ENCODE peak calls at places on chromosome 2, in ten cellular contexts. J is lower leg skin; L is CD8-positive, alpha-beta T cell; I is left ventricle myocardium inferior; P is endothelial cell of umbilical vein; W is astrocyte of the spinal cord; Z is ovary; U is PC-3; E is brain microvascular endothelial cell; K is upper lobe of right lung. C is an unnamed sample.

GRCh38 chr2:142495141-142495540 is 364.3 kb upstream of the LRP1B start:
- DNase-seq in J (no peak), L (no peak), I (no peak), P (no peak), W (no peak), Z (no peak), U (no peak), E (no peak), K (no peak), C (no peak)

GRCh38 chr2:18378020-18378653 is 182.3 kb downstream of the RDH14 start:
- DNase-seq in J (no peak), L (no peak), I (no peak), P (peak; percentile 54), W (peak; percentile 49), Z (no peak), U (peak; percentile 68), E (peak; percentile 53), K (no peak), C (peak; percentile 68)

GRCh38 chr2:120866483-120867140 is 130.9 kb downstream of the GLI2 start:
- DNase-seq in J (no peak), L (no peak), I (no peak), P (no peak), W (no peak), Z (no peak), U (no peak), E (no peak), K (peak; percentile 40), C (no peak)

GRCh38 chr2:232008907-232009638 is 47.6 kb downstream of the DIS3L2 start:
- DNase-seq in J (no peak), L (no peak), I (no peak), P (peak; percentile 13), W (peak; percentile 15), Z (no peak), U (no peak), E (peak; percentile 39), K (no peak), C (peak; percentile 38)

GRCh38 chr2:109376115-109376514 is 237.7 kb downstream of the SEPTIN10 start:
- DNase-seq in J (no peak), L (no peak), I (no peak), P (no peak), W (peak; percentile 48), Z (no peak), U (peak; percentile 47), E (no peak), K (peak; percentile 28), C (no peak)

GRCh38 chr2:48250943-48251342 is 279.0 kb upstream of the STON1 start:
- DNase-seq in J (no peak), L (no peak), I (no peak), P (no peak), W (no peak), Z (no peak), U (no peak), E (no peak), K (no peak), C (peak; percentile 22)

GRCh38 chr2:227125506-227125905 is 38.5 kb downstream of the COL4A4 start:
- DNase-seq in J (no peak), L (no peak), I (no peak), P (no peak), W (no peak), Z (no peak), U (peak; percentile 30), E (no peak), K (no peak), C (no peak)

GRCh38 chr2:236259371-236259770 is 4.8 kb downstream of the ASB18 start:
- DNase-seq in J (no peak), L (no peak), I (no peak), P (no peak), W (no peak), Z (no peak), U (no peak), E (no peak), K (no peak), C (no peak)

GRCh38 chr2:175402591-175402990 is 221.1 kb upstream of the ATP5MC3 start:
- DNase-seq in J (no peak), L (no peak), I (no peak), P (no peak), W (no peak), Z (no peak), U (no peak), E (no peak), K (no peak), C (no peak)

GRCh38 chr2:172735646-172736418 is at the start of gene RAPGEF4:
- DNase-seq in J (no peak), L (no peak), I (no peak), P (no peak), W (no peak), Z (no peak), U (no peak), E (no peak), K (no peak), C (peak; percentile 42)

GRCh38 chr2:241671457-241672240 is 15.0 kb downstream of the DTYMK start:
- DNase-seq in J (no peak), L (no peak), I (no peak), P (no peak), W (no peak), Z (no peak), U (no peak), E (no peak), K (no peak), C (no peak)

GRCh38 chr2:239610457-239611221 is 209.8 kb upstream of the HDAC4 start:
- DNase-seq in J (no peak), L (no peak), I (no peak), P (no peak), W (no peak), Z (no peak), U (no peak), E (no peak), K (no peak), C (no peak)

GRCh38 chr2:200040831-200041230 is 85.4 kb downstream of the MAIP1 start:
- DNase-seq in J (no peak), L (no peak), I (no peak), P (no peak), W (peak; percentile 10), Z (no peak), U (no peak), E (no peak), K (no peak), C (no peak)

GRCh38 chr2:147500229-147500628 is 344.6 kb upstream of the ACVR2A start:
- DNase-seq in J (no peak), L (no peak), I (no peak), P (no peak), W (no peak), Z (no peak), U (no peak), E (no peak), K (no peak), C (no peak)

DNA sequence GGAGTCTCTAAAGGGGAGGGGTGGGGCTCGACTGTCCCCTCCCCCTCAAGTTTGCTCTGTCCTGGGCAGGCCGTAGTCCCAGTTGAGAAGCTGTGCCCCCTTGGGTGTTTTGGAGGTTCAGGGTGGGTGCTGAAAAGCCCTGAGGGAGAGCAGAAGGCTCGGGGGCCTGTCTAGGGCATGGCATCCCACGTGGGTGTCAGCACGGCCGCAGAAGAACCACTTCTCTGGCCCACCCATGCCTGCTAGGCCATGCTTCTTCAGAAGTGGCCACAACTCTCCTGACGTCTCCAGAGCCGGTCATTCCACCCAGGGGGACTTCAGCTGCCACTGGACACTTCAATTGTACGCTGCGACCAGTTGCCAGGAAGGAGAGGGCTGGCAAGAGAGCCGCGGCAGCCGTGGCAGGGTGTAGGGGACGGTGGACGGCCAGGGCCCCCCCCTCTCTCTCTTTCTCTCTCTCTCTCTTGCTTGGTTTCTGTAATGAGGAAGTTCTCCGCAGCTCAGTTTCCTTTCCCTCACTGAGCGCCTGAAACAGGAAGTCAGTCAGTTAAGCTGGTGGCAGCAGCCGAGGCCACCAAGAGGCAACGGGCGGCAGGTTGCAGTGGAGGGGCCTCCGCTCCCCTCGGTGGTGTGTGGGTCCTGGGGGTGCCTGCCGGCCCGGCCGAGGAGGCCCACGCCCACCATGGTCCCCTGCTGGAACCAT is at the start of gene INPP5D:
- DNase-seq in J (no peak), L (peak; percentile 40), I (peak; percentile 36), P (peak; percentile 77), W (no peak), Z (no peak), U (no peak), E (no peak), K (peak; percentile 77), C (no peak)
- H3K4me3 ChIP-seq in J (peak within 1 kb of the TSS; percentile 10), L (peak within 1 kb of the TSS; percentile 83), I (peak within 1 kb of the TSS; percentile 69), P (peak within 1 kb of the TSS; percentile 21), W (no peak within 1 kb of the TSS), Z (peak within 1 kb of the TSS; percentile 16), U (no peak within 1 kb of the TSS), E (no peak within 1 kb of the TSS), K (peak within 1 kb of the TSS; percentile 61), C (no peak within 1 kb of the TSS)

GRCh38 chr2:168171069-168171762 is 76.2 kb downstream of the STK39 start:
- DNase-seq in J (no peak), L (no peak), I (no peak), P (no peak), W (no peak), Z (no peak), U (no peak), E (no peak), K (no peak), C (no peak)

GRCh38 chr2:168176402-168176801 is 71.0 kb downstream of the STK39 start:
- DNase-seq in J (no peak), L (no peak), I (no peak), P (no peak), W (no peak), Z (no peak), U (no peak), E (no peak), K (no peak), C (no peak)

GRCh38 chr2:168175469-168175868 is 71.9 kb downstream of the STK39 start:
- DNase-seq in J (no peak), L (no peak), I (no peak), P (no peak), W (no peak), Z (no peak), U (no peak), E (no peak), K (no peak), C (no peak)

GRCh38 chr2:168172071-168172470 is 75.3 kb downstream of the STK39 start:
- DNase-seq in J (no peak), L (no peak), I (no peak), P (no peak), W (no peak), Z (no peak), U (no peak), E (no peak), K (no peak), C (no peak)

GRCh38 chr2:168174761-168175160 is 72.6 kb downstream of the STK39 start:
- DNase-seq in J (no peak), L (no peak), I (no peak), P (no peak), W (no peak), Z (no peak), U (no peak), E (no peak), K (no peak), C (no peak)
- TF ChIP-seq CTCF in J (no peak), L (no peak), I (no peak), P (no peak), W (no peak), Z (no peak), U (no peak), E (no peak), K (no peak), C (no peak)

GRCh38 chr2:27249891-27250651 is 12.8 kb downstream of the SLC30A3 start:
- DNase-seq in J (no peak), L (no peak), I (peak; percentile 48), P (peak; percentile 64), W (peak; percentile 13), Z (no peak), U (peak; percentile 36), E (peak; percentile 31), K (peak; percentile 85), C (no peak)
- H3K4me3 ChIP-seq in J (no peak overlapping the region), L (no peak overlapping the region), I (no peak overlapping the region), P (no peak overlapping the region), W (no peak overlapping the region), Z (no peak overlapping the region), U (no peak overlapping the region), E (no peak overlapping the region), K (no peak overlapping the region), C (no peak overlapping the region)

GRCh38 chr2:154375625-154376020 is 322.9 kb upstream of the KCNJ3 start:
- DNase-seq in J (no peak), L (no peak), I (no peak), P (peak; percentile 46), W (peak; percentile 63), Z (no peak), U (peak; percentile 64), E (no peak), K (no peak), C (no peak)
- TF ChIP-seq CTCF in J (no peak), L (no peak), I (peak; percentile 46), P (no peak), W (no peak), Z (no peak), U (peak; percentile 60), E (peak; percentile 31), K (peak; percentile 42), C (no peak)